ENCODE peak calls at places on chromosome 14, in six cellular contexts. D is HepG2, P is Panc1, Q is GM12878, H is GM23338, Z is HCT116. O is an unnamed sample.

GRCh38 chr14:49982082-49982481 is 89.2 kb downstream of the ARF6 start:
- ATAC-seq in Z (no peak), H (no peak), P (peak; percentile 52), Q (no peak), D (no peak), O (no peak)

GRCh38 chr14:53962954-53963490 is 6.4 kb upstream of the BMP4 start:
- ATAC-seq in H (no peak), P (no peak), D (no peak), Z (no peak), Q (no peak), O (peak; percentile 22)

GRCh38 chr14:105091335-105092123 is 26.3 kb upstream of the GPR132 start:
- ATAC-seq in Z (peak; percentile 45), D (peak; percentile 51), Q (no peak), P (peak; percentile 68), H (no peak), O (peak; percentile 38)

GRCh38 chr14:49886523-49886922 is 6.4 kb upstream of the ARF6 start:
- ATAC-seq in D (no peak), P (no peak), Z (no peak), H (no peak), Q (peak; percentile 35), O (no peak)

GRCh38 chr14:105069554-105069886 is 4.3 kb upstream of the GPR132 start:
- ATAC-seq in P (no peak), Z (no peak), H (no peak), D (no peak), Q (no peak), O (no peak)

GRCh38 chr14:76138119-76138757 is 13.5 kb upstream of the GPATCH2L start:
- ATAC-seq in Z (no peak), D (no peak), P (no peak), Q (no peak), H (peak; percentile 15), O (no peak)

GRCh38 chr14:29548948-29549370 is 378.7 kb downstream of the PRKD1 start:
- ATAC-seq in Z (peak; percentile 44), P (peak; percentile 80), D (peak; percentile 95), Q (peak; percentile 84), H (peak; percentile 81), O (peak; percentile 62)

GRCh38 chr14:96194657-96195431 is 9.8 kb upstream of the BDKRB2 start:
- ATAC-seq in H (no peak), Q (peak; percentile 73), Z (no peak), P (no peak), D (peak; percentile 39), O (no peak)

GRCh38 chr14:61542848-61543790 is 152.2 kb upstream of the HIF1A start:
- ATAC-seq in D (no peak), Q (no peak), Z (no peak), H (no peak), P (no peak), O (peak; percentile 58)

DNA sequence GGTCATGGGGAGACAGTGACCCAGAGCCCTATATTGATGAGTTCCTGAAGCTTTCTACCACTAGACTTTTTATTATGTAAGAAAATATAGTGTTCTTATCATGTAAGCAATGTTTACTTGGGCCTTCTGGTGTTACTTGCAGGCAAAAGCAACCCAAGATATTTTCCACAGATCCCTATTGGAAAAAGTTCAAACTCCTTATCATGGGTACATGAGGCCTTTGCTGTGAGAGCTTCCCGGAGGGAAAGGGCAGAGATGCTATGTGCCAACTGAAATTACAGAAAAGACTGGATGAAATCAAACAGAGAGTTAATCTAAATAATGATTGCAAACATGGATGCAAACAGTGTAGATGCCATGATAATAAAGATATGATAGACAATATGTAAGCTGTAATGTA is 361.5 kb downstream of the FUT8 start:
- ATAC-seq in H (no peak), D (no peak), Q (no peak), P (no peak), Z (no peak), O (no peak)
- H3K27ac ChIP-seq in H (no peak overlapping the region), D (no peak overlapping the region), Q (no peak overlapping the region), P (no peak overlapping the region), Z (no peak overlapping the region), O (no peak overlapping the region)

GRCh38 chr14:86423212-86423611 is 893.3 kb downstream of the FLRT2 start:
- ATAC-seq in H (no peak), D (no peak), Z (no peak), P (no peak), Q (no peak), O (no peak)

DNA sequence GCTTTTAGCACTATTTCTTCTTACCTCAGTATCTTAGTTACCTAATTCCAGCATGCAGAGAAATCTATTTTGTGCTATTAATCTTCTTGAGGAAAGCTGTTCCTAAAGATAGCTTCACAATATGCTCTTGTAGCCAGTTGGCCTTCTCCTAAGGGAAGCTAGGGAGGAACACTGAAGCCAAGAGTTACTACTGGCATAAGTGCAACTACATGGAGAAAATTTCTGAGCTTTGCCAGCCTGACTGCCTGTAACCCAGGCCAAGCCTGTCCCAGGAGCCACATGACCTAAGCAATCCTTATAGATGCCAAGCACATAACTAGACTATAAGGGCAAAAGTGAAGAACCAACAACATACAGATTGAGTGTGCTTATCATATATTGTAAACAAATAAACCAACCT is 890.2 kb downstream of the FLRT2 start:
- ATAC-seq in P (no peak), Z (no peak), H (no peak), D (no peak), Q (no peak), O (no peak)
- TF ChIP-seq POLR2AphosphoS5 in P (no peak), Z (no peak), H (no peak), D (no peak), Q (no peak), O (no peak)

GRCh38 chr14:101325319-101325718 is 236.0 kb upstream of the DIO3 start:
- ATAC-seq in D (no peak), Z (no peak), H (no peak), P (no peak), Q (no peak), O (no peak)
- H3K27ac ChIP-seq in D (no peak overlapping the region), Z (no peak overlapping the region), H (no peak overlapping the region), P (no peak overlapping the region), Q (no peak overlapping the region), O (no peak overlapping the region)

GRCh38 chr14:52117433-52117832 is 48.6 kb upstream of the NID2 start:
- ATAC-seq in P (no peak), H (no peak), Q (no peak), Z (no peak), D (no peak), O (no peak)
- TF ChIP-seq POLR2AphosphoS5 in P (no peak), H (no peak), Q (no peak), Z (no peak), D (no peak), O (no peak)

GRCh38 chr14:89397569-89397968 is 19.5 kb downstream of the FOXN3 start:
- ATAC-seq in P (no peak), D (no peak), Q (no peak), Z (no peak), H (no peak), O (no peak)

GRCh38 chr14:89400529-89400928 is 16.5 kb downstream of the FOXN3 start:
- ATAC-seq in H (no peak), P (no peak), Q (no peak), Z (no peak), D (no peak), O (no peak)

GRCh38 chr14:89401241-89401640 is 15.8 kb downstream of the FOXN3 start:
- ATAC-seq in Z (no peak), Q (no peak), P (no peak), D (no peak), H (no peak), O (no peak)

GRCh38 chr14:89399157-89399556 is 17.9 kb downstream of the FOXN3 start:
- ATAC-seq in D (no peak), Q (no peak), P (no peak), H (no peak), Z (no peak), O (no peak)

DNA sequence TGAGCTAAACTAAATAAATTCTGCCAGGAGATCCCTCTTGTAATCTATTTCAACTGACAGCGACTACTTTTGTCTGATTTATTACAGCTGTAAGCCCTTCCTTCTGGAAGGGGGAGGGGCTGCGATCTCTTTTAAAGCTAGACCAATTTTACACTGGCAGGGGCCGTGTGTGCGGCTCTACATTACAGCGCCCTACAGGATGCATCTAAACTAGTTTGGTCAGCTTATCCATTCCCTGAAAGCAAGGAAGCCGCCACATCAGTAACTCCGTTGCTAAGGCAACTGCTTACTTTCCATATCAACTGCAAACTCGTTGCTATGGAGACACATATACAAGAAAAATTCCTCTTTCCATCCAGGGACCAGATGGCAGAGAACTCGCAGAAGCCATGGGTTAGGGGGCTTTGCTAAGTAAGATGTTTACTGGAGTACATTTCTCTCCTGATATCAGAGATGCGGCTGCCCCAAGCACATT is 17.4 kb downstream of the FOXN3 start:
- ATAC-seq in Z (no peak), Q (no peak), H (peak; percentile 71), D (peak; percentile 33), P (no peak), O (peak; percentile 48)
- H3K27ac ChIP-seq in Z (no peak overlapping the region), Q (no peak overlapping the region), H (no peak overlapping the region), D (peak overlapping the region; percentile 12), P (no peak overlapping the region), O (no peak overlapping the region)

DNA sequence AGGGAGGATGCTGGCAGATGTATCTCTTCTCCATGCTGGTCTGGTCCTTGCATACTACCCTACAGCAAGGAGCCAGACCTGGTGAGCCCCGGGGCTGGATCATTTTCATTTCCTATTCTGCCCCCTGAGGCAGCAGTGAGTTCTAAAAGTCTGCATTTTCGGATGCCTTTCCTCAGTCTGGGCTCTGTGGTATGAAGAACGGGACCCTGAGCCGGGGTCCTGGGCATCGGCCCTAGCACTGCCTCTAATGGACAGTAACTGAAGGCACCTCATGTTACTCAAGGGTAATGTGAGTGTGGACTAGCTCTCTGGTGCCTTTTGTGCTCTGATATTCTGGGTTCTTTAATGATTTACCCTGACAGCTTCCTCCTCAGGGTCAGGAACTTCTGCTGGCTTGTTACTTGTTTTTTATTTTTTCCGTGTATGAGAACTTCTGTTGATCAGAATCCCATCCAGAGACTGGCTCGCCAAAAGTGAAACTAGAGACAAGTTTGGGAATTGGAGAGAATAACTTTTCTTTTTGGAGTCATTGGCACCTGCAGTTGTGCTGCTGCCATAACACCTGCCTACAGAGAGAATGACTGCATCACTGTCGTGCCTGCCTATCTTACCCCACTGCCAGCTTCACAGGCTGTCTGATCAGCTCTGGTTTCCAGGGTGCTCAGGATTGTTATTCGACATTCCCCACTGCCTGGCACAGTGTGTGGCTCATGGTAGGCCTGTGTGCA is 62.3 kb downstream of the SUSD6 start:
- ATAC-seq in H (peak; percentile 73), Z (no peak), P (no peak), Q (peak; percentile 46), D (peak; percentile 92), O (peak; percentile 28)
- TF ChIP-seq POLR2AphosphoS5 in H (no peak), Z (no peak), P (no peak), Q (no peak), D (no peak), O (no peak)

GRCh38 chr14:97603201-97603600 is 806.0 kb downstream of the VRK1 start:
- ATAC-seq in D (no peak), Z (no peak), Q (no peak), P (no peak), H (no peak), O (no peak)

GRCh38 chr14:97602438-97603117 is 805.4 kb downstream of the VRK1 start:
- ATAC-seq in H (no peak), D (no peak), Z (no peak), Q (no peak), P (no peak), O (no peak)

DNA sequence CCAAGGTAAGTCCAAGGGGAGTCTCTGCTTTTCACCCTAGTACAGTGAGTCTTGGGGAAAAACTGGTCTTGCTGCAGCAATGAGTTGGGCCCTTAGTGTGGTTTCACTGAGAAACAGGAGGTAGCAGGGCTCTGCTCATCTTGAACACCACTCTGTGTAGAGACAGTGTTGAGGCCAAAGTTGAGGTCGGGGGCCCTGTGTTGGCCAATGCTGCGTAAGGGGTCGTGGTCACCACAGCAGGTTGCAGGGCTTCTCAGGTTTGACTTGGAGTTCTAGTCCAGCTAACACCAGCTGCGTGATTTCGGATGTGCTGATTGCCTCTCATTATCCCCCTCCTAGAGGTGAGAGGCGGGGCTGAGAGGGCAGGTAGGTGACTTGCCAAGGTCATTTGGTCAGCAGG is 807.5 kb downstream of the VRK1 start:
- ATAC-seq in Q (no peak), Z (no peak), D (no peak), H (no peak), P (no peak), O (no peak)
- H3K27ac ChIP-seq in Q (no peak overlapping the region), Z (no peak overlapping the region), D (no peak overlapping the region), H (no peak overlapping the region), P (no peak overlapping the region), O (no peak overlapping the region)

O was measured in gastroesophageal sphincter.